ENCODE peak calls at places on chromosome 18, in eight cellular contexts. One of them, this sample, is unnamed.

GRCh38 chr18:76491436-76491800 is 3.6 kb downstream of the ZNF516 start:
- DNase-seq in stomach: peak
- DNase-seq in H4: peak
- DNase-seq in lower lobe of right lung: peak
- DNase-seq in NCI-H460: no peak
- DNase-seq in naive thymus-derived CD4-positive, alpha-beta T cell: peak
- DNase-seq in substantia nigra: no peak
- DNase-seq in activated CD4-positive, alpha-beta T cell treated with anti-CD3 and anti-CD28 coated beads for 24 hours: peak
- DNase-seq in this sample: peak

GRCh38 chr18:12015697-12016062 is 34.4 kb downstream of the IMPA2 start:
- DNase-seq in stomach: peak
- DNase-seq in H4: peak
- DNase-seq in lower lobe of right lung: peak
- DNase-seq in NCI-H460: no peak
- DNase-seq in naive thymus-derived CD4-positive, alpha-beta T cell: no peak
- DNase-seq in substantia nigra: no peak
- DNase-seq in activated CD4-positive, alpha-beta T cell treated with anti-CD3 and anti-CD28 coated beads for 24 hours: no peak
- DNase-seq in this sample: no peak

GRCh38 chr18:46856975-46857374 is 60.3 kb downstream of the PIAS2 start:
- DNase-seq in stomach: no peak
- DNase-seq in H4: no peak
- DNase-seq in lower lobe of right lung: no peak
- DNase-seq in NCI-H460: no peak
- DNase-seq in naive thymus-derived CD4-positive, alpha-beta T cell: no peak
- DNase-seq in substantia nigra: no peak
- DNase-seq in activated CD4-positive, alpha-beta T cell treated with anti-CD3 and anti-CD28 coated beads for 24 hours: no peak
- DNase-seq in this sample: no peak

GRCh38 chr18:77052656-77053309 is 79.8 kb downstream of the MBP start:
- DNase-seq in stomach: no peak
- DNase-seq in H4: no peak
- DNase-seq in lower lobe of right lung: peak
- DNase-seq in NCI-H460: no peak
- DNase-seq in naive thymus-derived CD4-positive, alpha-beta T cell: no peak
- DNase-seq in substantia nigra: no peak
- DNase-seq in activated CD4-positive, alpha-beta T cell treated with anti-CD3 and anti-CD28 coated beads for 24 hours: no peak
- DNase-seq in this sample: peak

GRCh38 chr18:32801236-32801635 is 28.4 kb upstream of the KLHL14 start:
- DNase-seq in stomach: no peak
- DNase-seq in H4: no peak
- DNase-seq in lower lobe of right lung: no peak
- DNase-seq in NCI-H460: no peak
- DNase-seq in naive thymus-derived CD4-positive, alpha-beta T cell: no peak
- DNase-seq in substantia nigra: no peak
- DNase-seq in activated CD4-positive, alpha-beta T cell treated with anti-CD3 and anti-CD28 coated beads for 24 hours: no peak
- DNase-seq in this sample: no peak

GRCh38 chr18:8732442-8733360 is 27.3 kb downstream of the MTCL1 start:
- DNase-seq in stomach: no peak
- DNase-seq in H4: no peak
- DNase-seq in lower lobe of right lung: no peak
- DNase-seq in NCI-H460: no peak
- DNase-seq in naive thymus-derived CD4-positive, alpha-beta T cell: no peak
- DNase-seq in substantia nigra: no peak
- DNase-seq in activated CD4-positive, alpha-beta T cell treated with anti-CD3 and anti-CD28 coated beads for 24 hours: no peak
- DNase-seq in this sample: peak

GRCh38 chr18:46071894-46072867 is at the start of gene PSTPIP2:
- DNase-seq in stomach: peak
- DNase-seq in H4: no peak
- DNase-seq in lower lobe of right lung: peak
- DNase-seq in NCI-H460: peak
- DNase-seq in naive thymus-derived CD4-positive, alpha-beta T cell: peak
- DNase-seq in substantia nigra: no peak
- DNase-seq in activated CD4-positive, alpha-beta T cell treated with anti-CD3 and anti-CD28 coated beads for 24 hours: peak
- DNase-seq in this sample: peak

GRCh38 chr18:9887992-9888391 is 2.2 kb downstream of the TXNDC2 start:
- DNase-seq in stomach: no peak
- DNase-seq in H4: no peak
- DNase-seq in lower lobe of right lung: no peak
- DNase-seq in NCI-H460: no peak
- DNase-seq in naive thymus-derived CD4-positive, alpha-beta T cell: no peak
- DNase-seq in substantia nigra: no peak
- DNase-seq in activated CD4-positive, alpha-beta T cell treated with anti-CD3 and anti-CD28 coated beads for 24 hours: no peak
- DNase-seq in this sample: no peak

GRCh38 chr18:36993068-36993467 is 164.1 kb downstream of the KIAA1328 start:
- DNase-seq in stomach: no peak
- DNase-seq in H4: no peak
- DNase-seq in lower lobe of right lung: no peak
- DNase-seq in NCI-H460: no peak
- DNase-seq in naive thymus-derived CD4-positive, alpha-beta T cell: no peak
- DNase-seq in substantia nigra: no peak
- DNase-seq in activated CD4-positive, alpha-beta T cell treated with anti-CD3 and anti-CD28 coated beads for 24 hours: no peak
- DNase-seq in this sample: no peak

GRCh38 chr18:80037869-80038630 is 3.8 kb downstream of the RBFA start:
- DNase-seq in stomach: no peak
- DNase-seq in H4: no peak
- DNase-seq in lower lobe of right lung: no peak
- DNase-seq in NCI-H460: no peak
- DNase-seq in naive thymus-derived CD4-positive, alpha-beta T cell: no peak
- DNase-seq in substantia nigra: no peak
- DNase-seq in activated CD4-positive, alpha-beta T cell treated with anti-CD3 and anti-CD28 coated beads for 24 hours: no peak
- DNase-seq in this sample: no peak

GRCh38 chr18:30487962-30488361 is 554.6 kb downstream of the DSC3 start:
- DNase-seq in stomach: no peak
- DNase-seq in H4: no peak
- DNase-seq in lower lobe of right lung: no peak
- DNase-seq in NCI-H460: no peak
- DNase-seq in naive thymus-derived CD4-positive, alpha-beta T cell: no peak
- DNase-seq in substantia nigra: no peak
- DNase-seq in activated CD4-positive, alpha-beta T cell treated with anti-CD3 and anti-CD28 coated beads for 24 hours: no peak
- DNase-seq in this sample: no peak

GRCh38 chr18:22813648-22814328 is 119.3 kb upstream of the RBBP8 start:
- DNase-seq in stomach: no peak
- DNase-seq in H4: peak
- DNase-seq in lower lobe of right lung: no peak
- DNase-seq in NCI-H460: peak
- DNase-seq in naive thymus-derived CD4-positive, alpha-beta T cell: no peak
- DNase-seq in substantia nigra: no peak
- DNase-seq in activated CD4-positive, alpha-beta T cell treated with anti-CD3 and anti-CD28 coated beads for 24 hours: no peak
- DNase-seq in this sample: no peak

GRCh38 chr18:8081872-8082553 is 514.9 kb downstream of the PTPRM start:
- DNase-seq in stomach: no peak
- DNase-seq in H4: no peak
- DNase-seq in lower lobe of right lung: no peak
- DNase-seq in NCI-H460: no peak
- DNase-seq in naive thymus-derived CD4-positive, alpha-beta T cell: no peak
- DNase-seq in substantia nigra: no peak
- DNase-seq in activated CD4-positive, alpha-beta T cell treated with anti-CD3 and anti-CD28 coated beads for 24 hours: no peak
- DNase-seq in this sample: peak

GRCh38 chr18:22673182-22673862 is 255.6 kb upstream of the CTAGE1 start:
- DNase-seq in stomach: no peak
- DNase-seq in H4: no peak
- DNase-seq in lower lobe of right lung: no peak
- DNase-seq in NCI-H460: no peak
- DNase-seq in naive thymus-derived CD4-positive, alpha-beta T cell: no peak
- DNase-seq in substantia nigra: no peak
- DNase-seq in activated CD4-positive, alpha-beta T cell treated with anti-CD3 and anti-CD28 coated beads for 24 hours: no peak
- DNase-seq in this sample: no peak

GRCh38 chr18:3115430-3116025 is 102.6 kb upstream of the LPIN2 start:
- DNase-seq in stomach: no peak
- DNase-seq in H4: no peak
- DNase-seq in lower lobe of right lung: no peak
- DNase-seq in NCI-H460: no peak
- DNase-seq in naive thymus-derived CD4-positive, alpha-beta T cell: no peak
- DNase-seq in substantia nigra: no peak
- DNase-seq in activated CD4-positive, alpha-beta T cell treated with anti-CD3 and anti-CD28 coated beads for 24 hours: no peak
- DNase-seq in this sample: no peak

GRCh38 chr18:51110073-51110797 is 80.2 kb downstream of the SMAD4 start:
- DNase-seq in stomach: peak
- DNase-seq in H4: peak
- DNase-seq in lower lobe of right lung: peak
- DNase-seq in NCI-H460: peak
- DNase-seq in naive thymus-derived CD4-positive, alpha-beta T cell: peak
- DNase-seq in substantia nigra: peak
- DNase-seq in activated CD4-positive, alpha-beta T cell treated with anti-CD3 and anti-CD28 coated beads for 24 hours: peak
- DNase-seq in this sample: peak

GRCh38 chr18:48955528-48956261 is 4.9 kb upstream of the SMAD7 start:
- DNase-seq in stomach: peak
- DNase-seq in H4: peak
- DNase-seq in lower lobe of right lung: peak
- DNase-seq in NCI-H460: no peak
- DNase-seq in naive thymus-derived CD4-positive, alpha-beta T cell: no peak
- DNase-seq in substantia nigra: no peak
- DNase-seq in activated CD4-positive, alpha-beta T cell treated with anti-CD3 and anti-CD28 coated beads for 24 hours: no peak
- DNase-seq in this sample: no peak

GRCh38 chr18:77124452-77124922 is 8.1 kb downstream of the MBP start:
- DNase-seq in stomach: no peak
- DNase-seq in H4: no peak
- DNase-seq in lower lobe of right lung: no peak
- DNase-seq in NCI-H460: no peak
- DNase-seq in naive thymus-derived CD4-positive, alpha-beta T cell: peak
- DNase-seq in substantia nigra: no peak
- DNase-seq in activated CD4-positive, alpha-beta T cell treated with anti-CD3 and anti-CD28 coated beads for 24 hours: peak
- DNase-seq in this sample: peak

GRCh38 chr18:41391616-41392610 is 563.1 kb upstream of the PIK3C3 start:
- DNase-seq in stomach: peak
- DNase-seq in H4: peak
- DNase-seq in lower lobe of right lung: peak
- DNase-seq in NCI-H460: peak
- DNase-seq in naive thymus-derived CD4-positive, alpha-beta T cell: no peak
- DNase-seq in substantia nigra: no peak
- DNase-seq in activated CD4-positive, alpha-beta T cell treated with anti-CD3 and anti-CD28 coated beads for 24 hours: no peak
- DNase-seq in this sample: peak

GRCh38 chr18:35862115-35862640 is 110.3 kb upstream of the RMP24 start:
- DNase-seq in stomach: no peak
- DNase-seq in H4: peak
- DNase-seq in lower lobe of right lung: no peak
- DNase-seq in NCI-H460: no peak
- DNase-seq in naive thymus-derived CD4-positive, alpha-beta T cell: no peak
- DNase-seq in substantia nigra: no peak
- DNase-seq in activated CD4-positive, alpha-beta T cell treated with anti-CD3 and anti-CD28 coated beads for 24 hours: no peak
- DNase-seq in this sample: no peak

GRCh38 chr18:65754121-65754520 is 3.3 kb downstream of the CDH7 start:
- DNase-seq in stomach: no peak
- DNase-seq in H4: peak
- DNase-seq in lower lobe of right lung: no peak
- DNase-seq in NCI-H460: no peak
- DNase-seq in naive thymus-derived CD4-positive, alpha-beta T cell: no peak
- DNase-seq in substantia nigra: no peak
- DNase-seq in activated CD4-positive, alpha-beta T cell treated with anti-CD3 and anti-CD28 coated beads for 24 hours: no peak
- DNase-seq in this sample: no peak

GRCh38 chr18:58716046-58716766 is 44.9 kb downstream of the MALT1 start:
- DNase-seq in stomach: no peak
- DNase-seq in H4: no peak
- DNase-seq in lower lobe of right lung: no peak
- DNase-seq in NCI-H460: no peak
- DNase-seq in naive thymus-derived CD4-positive, alpha-beta T cell: no peak
- DNase-seq in substantia nigra: no peak
- DNase-seq in activated CD4-positive, alpha-beta T cell treated with anti-CD3 and anti-CD28 coated beads for 24 hours: no peak
- DNase-seq in this sample: no peak

GRCh38 chr18:73365018-73365417 is 497.2 kb upstream of the NETO1 start:
- DNase-seq in stomach: no peak
- DNase-seq in H4: no peak
- DNase-seq in lower lobe of right lung: no peak
- DNase-seq in NCI-H460: no peak
- DNase-seq in naive thymus-derived CD4-positive, alpha-beta T cell: no peak
- DNase-seq in substantia nigra: no peak
- DNase-seq in activated CD4-positive, alpha-beta T cell treated with anti-CD3 and anti-CD28 coated beads for 24 hours: no peak
- DNase-seq in this sample: no peak

GRCh38 chr18:55381277-55381676 is 206.7 kb downstream of the TCF4 start:
- DNase-seq in stomach: no peak
- DNase-seq in H4: peak
- DNase-seq in lower lobe of right lung: no peak
- DNase-seq in NCI-H460: no peak
- DNase-seq in naive thymus-derived CD4-positive, alpha-beta T cell: no peak
- DNase-seq in substantia nigra: no peak
- DNase-seq in activated CD4-positive, alpha-beta T cell treated with anti-CD3 and anti-CD28 coated beads for 24 hours: no peak
- DNase-seq in this sample: no peak

GRCh38 chr18:66894851-66895250 is 291.0 kb upstream of the CDH19 start:
- DNase-seq in stomach: no peak
- DNase-seq in H4: no peak
- DNase-seq in lower lobe of right lung: no peak
- DNase-seq in NCI-H460: no peak
- DNase-seq in naive thymus-derived CD4-positive, alpha-beta T cell: no peak
- DNase-seq in substantia nigra: no peak
- DNase-seq in activated CD4-positive, alpha-beta T cell treated with anti-CD3 and anti-CD28 coated beads for 24 hours: no peak
- DNase-seq in this sample: no peak

GRCh38 chr18:25164837-25165791 is 186.9 kb downstream of the ZNF521 start:
- DNase-seq in stomach: no peak
- DNase-seq in H4: no peak
- DNase-seq in lower lobe of right lung: no peak
- DNase-seq in NCI-H460: no peak
- DNase-seq in naive thymus-derived CD4-positive, alpha-beta T cell: no peak
- DNase-seq in substantia nigra: no peak
- DNase-seq in activated CD4-positive, alpha-beta T cell treated with anti-CD3 and anti-CD28 coated beads for 24 hours: no peak
- DNase-seq in this sample: no peak

GRCh38 chr18:4836146-4836545 is 360.9 kb downstream of the AKAIN1 start:
- DNase-seq in stomach: no peak
- DNase-seq in H4: no peak
- DNase-seq in lower lobe of right lung: no peak
- DNase-seq in NCI-H460: no peak
- DNase-seq in naive thymus-derived CD4-positive, alpha-beta T cell: no peak
- DNase-seq in substantia nigra: no peak
- DNase-seq in activated CD4-positive, alpha-beta T cell treated with anti-CD3 and anti-CD28 coated beads for 24 hours: no peak
- DNase-seq in this sample: no peak

GRCh38 chr18:2948038-2948437 is 64.9 kb downstream of the LPIN2 start:
- DNase-seq in stomach: no peak
- DNase-seq in H4: no peak
- DNase-seq in lower lobe of right lung: no peak
- DNase-seq in NCI-H460: no peak
- DNase-seq in naive thymus-derived CD4-positive, alpha-beta T cell: no peak
- DNase-seq in substantia nigra: no peak
- DNase-seq in activated CD4-positive, alpha-beta T cell treated with anti-CD3 and anti-CD28 coated beads for 24 hours: no peak
- DNase-seq in this sample: no peak

GRCh38 chr18:9952633-9953416 is 39.0 kb downstream of the VAPA start:
- DNase-seq in stomach: no peak
- DNase-seq in H4: peak
- DNase-seq in lower lobe of right lung: no peak
- DNase-seq in NCI-H460: no peak
- DNase-seq in naive thymus-derived CD4-positive, alpha-beta T cell: no peak
- DNase-seq in substantia nigra: no peak
- DNase-seq in activated CD4-positive, alpha-beta T cell treated with anti-CD3 and anti-CD28 coated beads for 24 hours: no peak
- DNase-seq in this sample: no peak

GRCh38 chr18:8116346-8117007 is 492.8 kb upstream of the RAB12 start:
- DNase-seq in stomach: no peak
- DNase-seq in H4: peak
- DNase-seq in lower lobe of right lung: no peak
- DNase-seq in NCI-H460: no peak
- DNase-seq in naive thymus-derived CD4-positive, alpha-beta T cell: no peak
- DNase-seq in substantia nigra: no peak
- DNase-seq in activated CD4-positive, alpha-beta T cell treated with anti-CD3 and anti-CD28 coated beads for 24 hours: no peak
- DNase-seq in this sample: no peak

GRCh38 chr18:34978953-34979608 is 62.1 kb upstream of the MAPRE2 start:
- DNase-seq in stomach: peak
- DNase-seq in H4: peak
- DNase-seq in lower lobe of right lung: peak
- DNase-seq in NCI-H460: peak
- DNase-seq in naive thymus-derived CD4-positive, alpha-beta T cell: peak
- DNase-seq in substantia nigra: peak
- DNase-seq in activated CD4-positive, alpha-beta T cell treated with anti-CD3 and anti-CD28 coated beads for 24 hours: peak
- DNase-seq in this sample: peak

GRCh38 chr18:36728345-36728744 is 100.5 kb downstream of the TPGS2 start:
- DNase-seq in stomach: no peak
- DNase-seq in H4: no peak
- DNase-seq in lower lobe of right lung: no peak
- DNase-seq in NCI-H460: no peak
- DNase-seq in naive thymus-derived CD4-positive, alpha-beta T cell: no peak
- DNase-seq in substantia nigra: no peak
- DNase-seq in activated CD4-positive, alpha-beta T cell treated with anti-CD3 and anti-CD28 coated beads for 24 hours: no peak
- DNase-seq in this sample: no peak

GRCh38 chr18:23235860-23236259 is 100.6 kb downstream of the CABLES1 start:
- DNase-seq in stomach: no peak
- DNase-seq in H4: no peak
- DNase-seq in lower lobe of right lung: no peak
- DNase-seq in NCI-H460: no peak
- DNase-seq in naive thymus-derived CD4-positive, alpha-beta T cell: no peak
- DNase-seq in substantia nigra: no peak
- DNase-seq in activated CD4-positive, alpha-beta T cell treated with anti-CD3 and anti-CD28 coated beads for 24 hours: no peak
- DNase-seq in this sample: no peak

GRCh38 chr18:46416706-46417638 is 240.0 kb downstream of the LOXHD1 start:
- DNase-seq in stomach: no peak
- DNase-seq in H4: no peak
- DNase-seq in lower lobe of right lung: no peak
- DNase-seq in NCI-H460: no peak
- DNase-seq in naive thymus-derived CD4-positive, alpha-beta T cell: no peak
- DNase-seq in substantia nigra: no peak
- DNase-seq in activated CD4-positive, alpha-beta T cell treated with anti-CD3 and anti-CD28 coated beads for 24 hours: no peak
- DNase-seq in this sample: no peak